ENCODE peak calls at places on chromosome 1, in five cellular contexts. N is G401; H is cardiac muscle cell; L is IMR-90; O is activated CD4-positive, alpha-beta T cell treated with anti-CD3 and anti-CD28 coated beads, Interleukin-2, amount 50 U/mL, for 48 hours. Y is an unnamed sample.
A peak's percentile ranks its signal among the peaks of the same experiment; 100 is the strongest.

GRCh38 chr1:214303106-214303505 is 22.1 kb downstream of the SMYD2 start:
- DNase-seq in N (no peak), H (no peak), L (peak; percentile 28), O (no peak), Y (no peak)

GRCh38 chr1:75732703-75733102 is 8.2 kb downstream of the ACADM start:
- DNase-seq in N (no peak), H (no peak), L (no peak), O (no peak), Y (no peak)

GRCh38 chr1:12339861-12340557 is 110.2 kb downstream of the VPS13D start:
- DNase-seq in N (no peak), H (no peak), L (no peak), O (no peak), Y (no peak)

GRCh38 chr1:41483960-41484844 is at the start of gene EDN2:
- DNase-seq in N (peak; percentile 66), H (peak; percentile 54), L (no peak), O (no peak), Y (no peak)

GRCh38 chr1:43271186-43272118 is 1.7 kb downstream of the TMEM125 start:
- DNase-seq in N (no peak), H (no peak), L (peak; percentile 4), O (no peak), Y (no peak)

GRCh38 chr1:91647061-91647460 is 146.4 kb downstream of the CDC7 start:
- DNase-seq in N (no peak), H (no peak), L (no peak), O (no peak), Y (no peak)

GRCh38 chr1:180889325-180889724 is 23.4 kb upstream of the KIAA1614 start:
- DNase-seq in N (no peak), H (no peak), L (no peak), O (no peak), Y (no peak)

GRCh38 chr1:59815892-59816291 is 1.1 kb downstream of the HOOK1 start:
- DNase-seq in N (peak; percentile 54), H (no peak), L (no peak), O (no peak), Y (no peak)

GRCh38 chr1:68788762-68789161 is 291.9 kb upstream of the DEPDC1 start:
- DNase-seq in N (no peak), H (no peak), L (no peak), O (no peak), Y (no peak)

GRCh38 chr1:21046132-21046531 is 130.6 kb downstream of the EIF4G3 start:
- DNase-seq in N (no peak), H (no peak), L (no peak), O (no peak), Y (no peak)

GRCh38 chr1:240956424-240956823 is 344.5 kb upstream of the GREM2 start:
- DNase-seq in N (no peak), H (no peak), L (no peak), O (no peak), Y (no peak)

GRCh38 chr1:55827350-55827749 is 612.2 kb upstream of the USP24 start:
- DNase-seq in N (no peak), H (no peak), L (peak; percentile 99), O (no peak), Y (no peak)